ENCODE peak calls at places on chromosomes 11 and 22, in seven cellular contexts. One of them, this sample, is unnamed.

GRCh38 chr11:67293090-67293489 is 4.0 kb downstream of the ANKRD13D start:
- DNase-seq in AG04450: no peak
- DNase-seq in germinal center: no peak
- DNase-seq in brain microvascular endothelial cell: no peak
- DNase-seq in stimulated activated CD4-positive, alpha-beta T cell treated with anti-CD3 and anti-CD28 coated beads, Interleukin-4, amount 100 ng/mL, for 1 hour: no peak
- DNase-seq in ELR: peak
- DNase-seq in amniotic stem cell: no peak
- DNase-seq in this sample: peak

GRCh38 chr11:29713831-29714320 is 303.0 kb downstream of the KCNA4 start:
- DNase-seq in AG04450: no peak
- DNase-seq in germinal center: no peak
- DNase-seq in brain microvascular endothelial cell: no peak
- DNase-seq in stimulated activated CD4-positive, alpha-beta T cell treated with anti-CD3 and anti-CD28 coated beads, Interleukin-4, amount 100 ng/mL, for 1 hour: no peak
- DNase-seq in ELR: no peak
- DNase-seq in amniotic stem cell: no peak
- DNase-seq in this sample: no peak

GRCh38 chr11:7020183-7020917 is at the start of the genes NLRP14 and ZNF214:
- DNase-seq in AG04450: peak
- DNase-seq in germinal center: peak
- DNase-seq in brain microvascular endothelial cell: peak
- DNase-seq in stimulated activated CD4-positive, alpha-beta T cell treated with anti-CD3 and anti-CD28 coated beads, Interleukin-4, amount 100 ng/mL, for 1 hour: no peak
- DNase-seq in ELR: peak
- DNase-seq in amniotic stem cell: peak
- DNase-seq in this sample: peak

GRCh38 chr22:42622061-42622710 is 7.5 kb upstream of the POLDIP3 start:
- DNase-seq in AG04450: no peak
- DNase-seq in germinal center: no peak
- DNase-seq in brain microvascular endothelial cell: no peak
- DNase-seq in stimulated activated CD4-positive, alpha-beta T cell treated with anti-CD3 and anti-CD28 coated beads, Interleukin-4, amount 100 ng/mL, for 1 hour: no peak
- DNase-seq in ELR: no peak
- DNase-seq in amniotic stem cell: no peak
- DNase-seq in this sample: no peak

GRCh38 chr11:35073691-35074382 is 65.1 kb upstream of the CD44 start:
- DNase-seq in AG04450: no peak
- DNase-seq in germinal center: no peak
- DNase-seq in brain microvascular endothelial cell: no peak
- DNase-seq in stimulated activated CD4-positive, alpha-beta T cell treated with anti-CD3 and anti-CD28 coated beads, Interleukin-4, amount 100 ng/mL, for 1 hour: peak
- DNase-seq in ELR: peak
- DNase-seq in amniotic stem cell: no peak
- DNase-seq in this sample: no peak

GRCh38 chr11:65574963-65575567 is 788 bp upstream of the EHBP1L1 start:
- DNase-seq in AG04450: no peak
- DNase-seq in germinal center: peak
- DNase-seq in brain microvascular endothelial cell: no peak
- DNase-seq in stimulated activated CD4-positive, alpha-beta T cell treated with anti-CD3 and anti-CD28 coated beads, Interleukin-4, amount 100 ng/mL, for 1 hour: no peak
- DNase-seq in ELR: peak
- DNase-seq in amniotic stem cell: no peak
- DNase-seq in this sample: peak

GRCh38 chr11:33197915-33198727 is 36.8 kb upstream of the CSTF3 start:
- DNase-seq in AG04450: no peak
- DNase-seq in germinal center: no peak
- DNase-seq in brain microvascular endothelial cell: no peak
- DNase-seq in stimulated activated CD4-positive, alpha-beta T cell treated with anti-CD3 and anti-CD28 coated beads, Interleukin-4, amount 100 ng/mL, for 1 hour: no peak
- DNase-seq in ELR: no peak
- DNase-seq in amniotic stem cell: no peak
- DNase-seq in this sample: no peak

GRCh38 chr11:63132985-63133775 is 10.8 kb downstream of the SLC22A24 start:
- DNase-seq in AG04450: no peak
- DNase-seq in germinal center: no peak
- DNase-seq in brain microvascular endothelial cell: no peak
- DNase-seq in stimulated activated CD4-positive, alpha-beta T cell treated with anti-CD3 and anti-CD28 coated beads, Interleukin-4, amount 100 ng/mL, for 1 hour: no peak
- DNase-seq in ELR: no peak
- DNase-seq in amniotic stem cell: no peak
- DNase-seq in this sample: no peak

GRCh38 chr11:76200006-76200940 is 6.0 kb downstream of the WNT11 start:
- DNase-seq in AG04450: no peak
- DNase-seq in germinal center: no peak
- DNase-seq in brain microvascular endothelial cell: no peak
- DNase-seq in stimulated activated CD4-positive, alpha-beta T cell treated with anti-CD3 and anti-CD28 coated beads, Interleukin-4, amount 100 ng/mL, for 1 hour: no peak
- DNase-seq in ELR: no peak
- DNase-seq in amniotic stem cell: no peak
- DNase-seq in this sample: no peak

GRCh38 chr11:67054851-67055523 is 1.7 kb upstream of the RHOD start:
- DNase-seq in AG04450: no peak
- DNase-seq in germinal center: no peak
- DNase-seq in brain microvascular endothelial cell: peak
- DNase-seq in stimulated activated CD4-positive, alpha-beta T cell treated with anti-CD3 and anti-CD28 coated beads, Interleukin-4, amount 100 ng/mL, for 1 hour: peak
- DNase-seq in ELR: peak
- DNase-seq in amniotic stem cell: no peak
- DNase-seq in this sample: peak

GRCh38 chr11:116170526-116171120 is 602.2 kb downstream of the BUD13 start:
- DNase-seq in AG04450: no peak
- DNase-seq in germinal center: no peak
- DNase-seq in brain microvascular endothelial cell: no peak
- DNase-seq in stimulated activated CD4-positive, alpha-beta T cell treated with anti-CD3 and anti-CD28 coated beads, Interleukin-4, amount 100 ng/mL, for 1 hour: no peak
- DNase-seq in ELR: no peak
- DNase-seq in amniotic stem cell: no peak
- DNase-seq in this sample: no peak

GRCh38 chr11:82458777-82459176 is 274.9 kb downstream of the FAM181B start:
- DNase-seq in AG04450: no peak
- DNase-seq in germinal center: no peak
- DNase-seq in brain microvascular endothelial cell: no peak
- DNase-seq in stimulated activated CD4-positive, alpha-beta T cell treated with anti-CD3 and anti-CD28 coated beads, Interleukin-4, amount 100 ng/mL, for 1 hour: no peak
- DNase-seq in ELR: no peak
- DNase-seq in amniotic stem cell: no peak
- DNase-seq in this sample: no peak

GRCh38 chr11:34987617-34988016 is 71.2 kb downstream of the PDHX start:
- DNase-seq in AG04450: no peak
- DNase-seq in germinal center: no peak
- DNase-seq in brain microvascular endothelial cell: no peak
- DNase-seq in stimulated activated CD4-positive, alpha-beta T cell treated with anti-CD3 and anti-CD28 coated beads, Interleukin-4, amount 100 ng/mL, for 1 hour: no peak
- DNase-seq in ELR: peak
- DNase-seq in amniotic stem cell: no peak
- DNase-seq in this sample: peak

GRCh38 chr11:46521947-46522681 is 71.7 kb downstream of the AMBRA1 start:
- DNase-seq in AG04450: no peak
- DNase-seq in germinal center: peak
- DNase-seq in brain microvascular endothelial cell: peak
- DNase-seq in stimulated activated CD4-positive, alpha-beta T cell treated with anti-CD3 and anti-CD28 coated beads, Interleukin-4, amount 100 ng/mL, for 1 hour: no peak
- DNase-seq in ELR: peak
- DNase-seq in amniotic stem cell: no peak
- DNase-seq in this sample: peak

GRCh38 chr11:31045335-31045734 is 324.2 kb downstream of the DCDC1 start:
- DNase-seq in AG04450: no peak
- DNase-seq in germinal center: no peak
- DNase-seq in brain microvascular endothelial cell: no peak
- DNase-seq in stimulated activated CD4-positive, alpha-beta T cell treated with anti-CD3 and anti-CD28 coated beads, Interleukin-4, amount 100 ng/mL, for 1 hour: no peak
- DNase-seq in ELR: peak
- DNase-seq in amniotic stem cell: no peak
- DNase-seq in this sample: peak

GRCh38 chr11:67483498-67483798 is 622 bp downstream of the AIP start:
- DNase-seq in AG04450: no peak
- DNase-seq in germinal center: no peak
- DNase-seq in brain microvascular endothelial cell: no peak
- DNase-seq in stimulated activated CD4-positive, alpha-beta T cell treated with anti-CD3 and anti-CD28 coated beads, Interleukin-4, amount 100 ng/mL, for 1 hour: no peak
- DNase-seq in ELR: no peak
- DNase-seq in amniotic stem cell: no peak
- DNase-seq in this sample: no peak

GRCh38 chr22:20271114-20271994 is 3.2 kb upstream of the RTN4R start:
- DNase-seq in AG04450: no peak
- DNase-seq in germinal center: no peak
- DNase-seq in brain microvascular endothelial cell: no peak
- DNase-seq in stimulated activated CD4-positive, alpha-beta T cell treated with anti-CD3 and anti-CD28 coated beads, Interleukin-4, amount 100 ng/mL, for 1 hour: no peak
- DNase-seq in ELR: no peak
- DNase-seq in amniotic stem cell: no peak
- DNase-seq in this sample: no peak

GRCh38 chr22:45179276-45180049 is 15.7 kb downstream of the NUP50 start:
- DNase-seq in AG04450: no peak
- DNase-seq in germinal center: no peak
- DNase-seq in brain microvascular endothelial cell: no peak
- DNase-seq in stimulated activated CD4-positive, alpha-beta T cell treated with anti-CD3 and anti-CD28 coated beads, Interleukin-4, amount 100 ng/mL, for 1 hour: no peak
- DNase-seq in ELR: no peak
- DNase-seq in amniotic stem cell: no peak
- DNase-seq in this sample: no peak

GRCh38 chr11:111419641-111420327 is 40.7 kb upstream of the POU2AF1 start:
- DNase-seq in AG04450: no peak
- DNase-seq in germinal center: no peak
- DNase-seq in brain microvascular endothelial cell: no peak
- DNase-seq in stimulated activated CD4-positive, alpha-beta T cell treated with anti-CD3 and anti-CD28 coated beads, Interleukin-4, amount 100 ng/mL, for 1 hour: no peak
- DNase-seq in ELR: no peak
- DNase-seq in amniotic stem cell: no peak
- DNase-seq in this sample: no peak

GRCh38 chr11:2202071-2202899 is 30.7 kb upstream of the TH start:
- DNase-seq in AG04450: no peak
- DNase-seq in germinal center: no peak
- DNase-seq in brain microvascular endothelial cell: no peak
- DNase-seq in stimulated activated CD4-positive, alpha-beta T cell treated with anti-CD3 and anti-CD28 coated beads, Interleukin-4, amount 100 ng/mL, for 1 hour: no peak
- DNase-seq in ELR: no peak
- DNase-seq in amniotic stem cell: no peak
- DNase-seq in this sample: no peak

GRCh38 chr11:77205467-77206263 is 77.6 kb downstream of the MYO7A start:
- DNase-seq in AG04450: no peak
- DNase-seq in germinal center: no peak
- DNase-seq in brain microvascular endothelial cell: no peak
- DNase-seq in stimulated activated CD4-positive, alpha-beta T cell treated with anti-CD3 and anti-CD28 coated beads, Interleukin-4, amount 100 ng/mL, for 1 hour: no peak
- DNase-seq in ELR: no peak
- DNase-seq in amniotic stem cell: no peak
- DNase-seq in this sample: no peak

GRCh38 chr22:48600681-48601080 is 1227.0 kb downstream of the BRD1 start:
- DNase-seq in AG04450: no peak
- DNase-seq in germinal center: no peak
- DNase-seq in brain microvascular endothelial cell: no peak
- DNase-seq in stimulated activated CD4-positive, alpha-beta T cell treated with anti-CD3 and anti-CD28 coated beads, Interleukin-4, amount 100 ng/mL, for 1 hour: no peak
- DNase-seq in ELR: no peak
- DNase-seq in amniotic stem cell: no peak
- DNase-seq in this sample: no peak

GRCh38 chr11:123264431-123264780 is 69.4 kb upstream of the CLMP start:
- DNase-seq in AG04450: no peak
- DNase-seq in germinal center: no peak
- DNase-seq in brain microvascular endothelial cell: no peak
- DNase-seq in stimulated activated CD4-positive, alpha-beta T cell treated with anti-CD3 and anti-CD28 coated beads, Interleukin-4, amount 100 ng/mL, for 1 hour: no peak
- DNase-seq in ELR: no peak
- DNase-seq in amniotic stem cell: no peak
- DNase-seq in this sample: no peak

GRCh38 chr11:125448136-125448535 is 47.9 kb downstream of the FEZ1 start:
- DNase-seq in AG04450: no peak
- DNase-seq in germinal center: no peak
- DNase-seq in brain microvascular endothelial cell: no peak
- DNase-seq in stimulated activated CD4-positive, alpha-beta T cell treated with anti-CD3 and anti-CD28 coated beads, Interleukin-4, amount 100 ng/mL, for 1 hour: no peak
- DNase-seq in ELR: peak
- DNase-seq in amniotic stem cell: no peak
- DNase-seq in this sample: peak

GRCh38 chr11:103927535-103927934 is 108.9 kb upstream of the DDI1 start:
- DNase-seq in AG04450: no peak
- DNase-seq in germinal center: no peak
- DNase-seq in brain microvascular endothelial cell: no peak
- DNase-seq in stimulated activated CD4-positive, alpha-beta T cell treated with anti-CD3 and anti-CD28 coated beads, Interleukin-4, amount 100 ng/mL, for 1 hour: no peak
- DNase-seq in ELR: peak
- DNase-seq in amniotic stem cell: peak
- DNase-seq in this sample: peak

GRCh38 chr11:110086892-110087309 is 6.3 kb upstream of the ZC3H12C start:
- DNase-seq in AG04450: peak
- DNase-seq in germinal center: no peak
- DNase-seq in brain microvascular endothelial cell: peak
- DNase-seq in stimulated activated CD4-positive, alpha-beta T cell treated with anti-CD3 and anti-CD28 coated beads, Interleukin-4, amount 100 ng/mL, for 1 hour: no peak
- DNase-seq in ELR: peak
- DNase-seq in amniotic stem cell: no peak
- DNase-seq in this sample: peak

GRCh38 chr11:33722579-33723234 is 13.5 kb downstream of the CD59 start:
- DNase-seq in AG04450: no peak
- DNase-seq in germinal center: no peak
- DNase-seq in brain microvascular endothelial cell: peak
- DNase-seq in stimulated activated CD4-positive, alpha-beta T cell treated with anti-CD3 and anti-CD28 coated beads, Interleukin-4, amount 100 ng/mL, for 1 hour: no peak
- DNase-seq in ELR: peak
- DNase-seq in amniotic stem cell: no peak
- DNase-seq in this sample: no peak

GRCh38 chr22:50715250-50715649 is 22.8 kb upstream of the ACR start:
- DNase-seq in AG04450: no peak
- DNase-seq in germinal center: no peak
- DNase-seq in brain microvascular endothelial cell: no peak
- DNase-seq in stimulated activated CD4-positive, alpha-beta T cell treated with anti-CD3 and anti-CD28 coated beads, Interleukin-4, amount 100 ng/mL, for 1 hour: no peak
- DNase-seq in ELR: no peak
- DNase-seq in amniotic stem cell: no peak
- DNase-seq in this sample: no peak

GRCh38 chr11:15903246-15903645 is 453.1 kb downstream of the SOX6 start:
- DNase-seq in AG04450: no peak
- DNase-seq in germinal center: no peak
- DNase-seq in brain microvascular endothelial cell: no peak
- DNase-seq in stimulated activated CD4-positive, alpha-beta T cell treated with anti-CD3 and anti-CD28 coated beads, Interleukin-4, amount 100 ng/mL, for 1 hour: no peak
- DNase-seq in ELR: peak
- DNase-seq in amniotic stem cell: no peak
- DNase-seq in this sample: no peak

GRCh38 chr11:75733346-75734107 is 15.9 kb downstream of the MOGAT2 start:
- DNase-seq in AG04450: no peak
- DNase-seq in germinal center: no peak
- DNase-seq in brain microvascular endothelial cell: no peak
- DNase-seq in stimulated activated CD4-positive, alpha-beta T cell treated with anti-CD3 and anti-CD28 coated beads, Interleukin-4, amount 100 ng/mL, for 1 hour: no peak
- DNase-seq in ELR: peak
- DNase-seq in amniotic stem cell: no peak
- DNase-seq in this sample: no peak